ENCODE peak calls at places on chromosomes 16 and 17, in five cellular contexts. One of them, this sample, is unnamed.

GRCh38 chr17:54085934-54086333 is 263.2 kb downstream of the KIF2B start:
- DNase-seq in upper lobe of right lung: peak
- DNase-seq in psoas muscle: no peak
- DNase-seq in heart right ventricle: no peak
- DNase-seq in tibial artery: no peak
- DNase-seq in this sample: no peak

GRCh38 chr17:82399030-82399429 is 19.1 kb upstream of the HEXD start:
- DNase-seq in psoas muscle: peak
- DNase-seq in heart right ventricle: no peak
- DNase-seq in tibial artery: no peak
- DNase-seq in upper lobe of right lung: no peak
- DNase-seq in this sample: no peak

GRCh38 chr16:22814330-22815105 is 556 bp downstream of the HS3ST2 start:
- DNase-seq in upper lobe of right lung: no peak
- DNase-seq in tibial artery: peak
- DNase-seq in heart right ventricle: peak
- DNase-seq in psoas muscle: no peak
- DNase-seq in this sample: no peak

GRCh38 chr16:6068063-6068462 is 970.5 kb upstream of the EEF2KMT start:
- DNase-seq in psoas muscle: no peak
- DNase-seq in upper lobe of right lung: no peak
- DNase-seq in heart right ventricle: no peak
- DNase-seq in tibial artery: no peak
- DNase-seq in this sample: no peak

GRCh38 chr17:62134397-62134796 is 69.3 kb upstream of the MED13 start:
- DNase-seq in upper lobe of right lung: no peak
- DNase-seq in heart right ventricle: no peak
- DNase-seq in tibial artery: no peak
- DNase-seq in psoas muscle: no peak
- DNase-seq in this sample: no peak

GRCh38 chr17:51032850-51033249 is 87.8 kb downstream of the SPAG9 start:
- DNase-seq in heart right ventricle: no peak
- DNase-seq in upper lobe of right lung: no peak
- DNase-seq in psoas muscle: no peak
- DNase-seq in tibial artery: no peak
- DNase-seq in this sample: no peak

GRCh38 chr16:74465281-74465680 is 44.0 kb upstream of the CLEC18B start:
- DNase-seq in upper lobe of right lung: no peak
- DNase-seq in psoas muscle: peak
- DNase-seq in tibial artery: no peak
- DNase-seq in heart right ventricle: no peak
- DNase-seq in this sample: no peak

GRCh38 chr16:46690281-46691178 is 1.1 kb downstream of the ORC6 start:
- DNase-seq in heart right ventricle: no peak
- DNase-seq in upper lobe of right lung: no peak
- DNase-seq in tibial artery: no peak
- DNase-seq in psoas muscle: no peak
- DNase-seq in this sample: no peak

GRCh38 chr17:50221500-50222480 is 20.4 kb upstream of the COL1A1 start:
- DNase-seq in tibial artery: peak
- DNase-seq in psoas muscle: peak
- DNase-seq in heart right ventricle: peak
- DNase-seq in upper lobe of right lung: peak
- DNase-seq in this sample: no peak

GRCh38 chr17:17120294-17120693 is 78.0 kb downstream of the MPRIP start:
- DNase-seq in psoas muscle: no peak
- DNase-seq in tibial artery: no peak
- DNase-seq in heart right ventricle: no peak
- DNase-seq in upper lobe of right lung: no peak
- DNase-seq in this sample: no peak

GRCh38 chr17:36657763-36658490 is 56.5 kb downstream of the MRM1 start:
- DNase-seq in tibial artery: no peak
- DNase-seq in heart right ventricle: no peak
- DNase-seq in upper lobe of right lung: no peak
- DNase-seq in psoas muscle: no peak
- DNase-seq in this sample: no peak

GRCh38 chr16:84308120-84308519 is 13.4 kb downstream of the WFDC1 start:
- DNase-seq in heart right ventricle: peak
- DNase-seq in tibial artery: peak
- DNase-seq in psoas muscle: peak
- DNase-seq in upper lobe of right lung: peak
- DNase-seq in this sample: no peak

GRCh38 chr17:58703137-58703846 is 10.9 kb downstream of the RAD51C start:
- DNase-seq in tibial artery: no peak
- DNase-seq in heart right ventricle: no peak
- DNase-seq in upper lobe of right lung: no peak
- DNase-seq in psoas muscle: no peak
- DNase-seq in this sample: no peak

GRCh38 chr16:48409839-48410610 is 24.8 kb upstream of the SIAH1 start:
- DNase-seq in upper lobe of right lung: no peak
- DNase-seq in tibial artery: no peak
- DNase-seq in psoas muscle: no peak
- DNase-seq in heart right ventricle: no peak
- DNase-seq in this sample: no peak

GRCh38 chr16:73732143-73732542 is 564.5 kb upstream of the PSMD7 start:
- DNase-seq in upper lobe of right lung: no peak
- DNase-seq in tibial artery: no peak
- DNase-seq in psoas muscle: no peak
- DNase-seq in heart right ventricle: no peak
- DNase-seq in this sample: no peak

GRCh38 chr17:32901743-32902142 is 24.8 kb upstream of the MYO1D start:
- DNase-seq in psoas muscle: no peak
- DNase-seq in tibial artery: no peak
- DNase-seq in heart right ventricle: no peak
- DNase-seq in upper lobe of right lung: no peak
- DNase-seq in this sample: no peak

GRCh38 chr16:65975049-65975708 is 391.3 kb upstream of the CDH5 start:
- DNase-seq in upper lobe of right lung: no peak
- DNase-seq in heart right ventricle: no peak
- DNase-seq in tibial artery: no peak
- DNase-seq in psoas muscle: no peak
- DNase-seq in this sample: no peak

GRCh38 chr17:77610980-77611641 is 347.4 kb upstream of the TNRC6C start:
- DNase-seq in heart right ventricle: no peak
- DNase-seq in psoas muscle: no peak
- DNase-seq in tibial artery: no peak
- DNase-seq in upper lobe of right lung: peak
- DNase-seq in this sample: no peak

GRCh38 chr17:50884354-50885311 is 18.5 kb upstream of the TOB1 start:
- DNase-seq in tibial artery: no peak
- DNase-seq in psoas muscle: no peak
- DNase-seq in upper lobe of right lung: no peak
- DNase-seq in heart right ventricle: no peak
- DNase-seq in this sample: no peak

GRCh38 chr16:70481929-70482536 is 27.6 kb downstream of the FCSK start:
- DNase-seq in heart right ventricle: no peak
- DNase-seq in psoas muscle: no peak
- DNase-seq in tibial artery: no peak
- DNase-seq in upper lobe of right lung: no peak
- DNase-seq in this sample: no peak

GRCh38 chr16:1494711-1495110 is 1.6 kb downstream of the TELO2 start:
- DNase-seq in heart right ventricle: peak
- DNase-seq in tibial artery: no peak
- DNase-seq in upper lobe of right lung: no peak
- DNase-seq in psoas muscle: peak
- DNase-seq in this sample: no peak

GRCh38 chr16:17294856-17295255 is 175.9 kb downstream of the XYLT1 start:
- DNase-seq in tibial artery: no peak
- DNase-seq in psoas muscle: no peak
- DNase-seq in heart right ventricle: no peak
- DNase-seq in upper lobe of right lung: no peak
- DNase-seq in this sample: no peak

GRCh38 chr17:56778898-56779297 is 54.8 kb downstream of the C17orf67 start:
- DNase-seq in upper lobe of right lung: no peak
- DNase-seq in tibial artery: no peak
- DNase-seq in psoas muscle: no peak
- DNase-seq in heart right ventricle: no peak
- DNase-seq in this sample: no peak

DNA sequence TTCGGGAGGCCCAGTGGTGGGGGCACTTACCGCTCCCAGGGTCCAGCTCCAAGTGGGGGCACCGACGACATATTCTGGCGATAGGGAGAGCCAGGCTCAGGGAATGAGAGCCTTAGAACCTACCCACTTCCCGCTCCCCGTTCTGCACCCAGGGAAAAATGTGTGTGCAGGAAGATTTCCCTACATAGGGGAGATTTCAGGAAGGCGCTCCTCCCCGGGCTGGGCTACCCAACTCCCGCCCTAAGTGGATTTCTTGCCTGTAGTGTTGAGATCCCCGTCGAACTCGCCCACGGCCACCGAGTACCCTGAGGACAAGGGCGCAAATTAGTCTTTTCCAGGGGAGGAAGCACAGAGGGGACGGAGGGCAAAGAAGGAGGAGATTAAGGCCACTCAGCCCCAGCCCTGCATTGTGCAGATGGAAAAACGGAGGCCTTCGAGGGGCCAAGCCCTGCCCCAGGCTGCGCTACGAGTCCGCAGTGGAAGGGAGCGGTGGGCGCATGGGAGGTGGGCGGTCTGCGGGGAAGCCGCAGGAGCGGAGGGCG is 5.1 kb downstream of the ITGA2B start:
- DNase-seq in heart right ventricle: no peak
- DNase-seq in upper lobe of right lung: no peak
- DNase-seq in tibial artery: peak
- DNase-seq in psoas muscle: no peak
- DNase-seq in this sample: no peak
- H3K4me3 ChIP-seq in heart right ventricle: peak
- H3K4me3 ChIP-seq in upper lobe of right lung: no peak
- H3K4me3 ChIP-seq in tibial artery: peak
- H3K4me3 ChIP-seq in psoas muscle: peak
- H3K4me3 ChIP-seq in this sample: no peak

DNA sequence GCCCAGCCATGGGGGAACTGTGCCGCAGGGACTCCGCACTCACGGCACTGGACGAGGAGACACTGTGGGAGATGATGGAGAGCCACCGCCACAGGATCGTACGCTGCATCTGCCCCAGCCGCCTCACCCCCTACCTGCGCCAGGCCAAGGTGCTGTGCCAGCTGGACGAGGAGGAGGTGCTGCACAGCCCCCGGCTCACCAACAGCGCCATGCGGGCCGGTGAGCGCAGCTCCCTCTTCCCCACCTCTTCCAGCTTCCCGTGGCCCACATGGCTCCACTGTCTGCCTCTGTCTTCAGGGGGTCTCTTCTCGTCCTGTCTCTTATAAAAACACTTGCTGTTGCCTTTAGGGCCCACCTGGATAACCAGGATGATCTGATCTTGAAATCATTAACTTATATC is 11.6 kb downstream of the CARD14 start:
- DNase-seq in heart right ventricle: no peak
- DNase-seq in tibial artery: no peak
- DNase-seq in upper lobe of right lung: no peak
- DNase-seq in psoas muscle: no peak
- DNase-seq in this sample: no peak
- TF ChIP-seq CTCF in heart right ventricle: no peak
- TF ChIP-seq CTCF in tibial artery: no peak
- TF ChIP-seq CTCF in upper lobe of right lung: no peak
- TF ChIP-seq CTCF in psoas muscle: no peak
- TF ChIP-seq CTCF in this sample: no peak

GRCh38 chr17:7563115-7563869 is 1.6 kb downstream of the SENP3 start:
- DNase-seq in upper lobe of right lung: no peak
- DNase-seq in tibial artery: no peak
- DNase-seq in heart right ventricle: no peak
- DNase-seq in psoas muscle: no peak
- DNase-seq in this sample: no peak

GRCh38 chr17:7560172-7561027 is 1.3 kb upstream of the SENP3 start:
- DNase-seq in heart right ventricle: peak
- DNase-seq in psoas muscle: peak
- DNase-seq in tibial artery: peak
- DNase-seq in upper lobe of right lung: peak
- DNase-seq in this sample: no peak

GRCh38 chr17:7562208-7562605 is 488 bp downstream of the SENP3 start:
- DNase-seq in heart right ventricle: no peak
- DNase-seq in psoas muscle: no peak
- DNase-seq in upper lobe of right lung: no peak
- DNase-seq in tibial artery: no peak
- DNase-seq in this sample: no peak

GRCh38 chr17:7561028-7561575 is 617 bp upstream of the SENP3 start:
- DNase-seq in psoas muscle: peak
- DNase-seq in heart right ventricle: peak
- DNase-seq in tibial artery: peak
- DNase-seq in upper lobe of right lung: peak
- DNase-seq in this sample: peak

DNA sequence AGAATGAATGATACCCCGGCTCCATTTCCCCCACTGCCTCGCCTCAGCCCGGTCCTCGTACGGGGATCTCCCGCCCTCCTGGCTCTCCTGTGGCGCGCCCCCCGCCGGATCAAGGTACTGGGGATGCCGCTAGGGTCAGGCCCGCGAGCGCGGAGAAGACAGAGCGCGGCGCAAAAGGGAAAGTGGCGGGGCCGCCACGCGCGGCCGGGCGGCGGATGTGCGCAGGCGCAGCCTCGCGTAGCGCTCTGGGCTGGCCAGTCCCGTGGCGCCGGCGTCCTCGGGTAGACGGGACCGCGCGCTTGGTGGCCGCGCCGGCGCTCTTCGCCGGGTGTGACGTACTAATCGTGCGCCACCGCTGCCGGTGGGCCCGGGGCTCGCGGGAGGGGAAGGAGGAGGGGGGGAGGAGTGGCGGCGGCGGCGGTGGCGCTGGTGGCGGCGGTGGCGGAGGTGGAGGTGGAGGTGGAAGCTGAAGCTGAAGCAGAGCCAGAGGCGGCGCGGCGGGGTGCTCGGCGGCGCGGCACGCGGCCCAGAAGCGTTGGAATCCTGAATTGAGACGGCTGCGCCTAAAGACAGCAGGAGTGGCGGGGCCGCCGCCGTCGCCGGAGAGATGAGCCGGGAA is at the start of gene SENP3:
- DNase-seq in heart right ventricle: peak
- DNase-seq in tibial artery: peak
- DNase-seq in psoas muscle: peak
- DNase-seq in upper lobe of right lung: peak
- DNase-seq in this sample: no peak
- H3K4me3 ChIP-seq in heart right ventricle: peak
- H3K4me3 ChIP-seq in tibial artery: peak
- H3K4me3 ChIP-seq in psoas muscle: peak
- H3K4me3 ChIP-seq in upper lobe of right lung: peak
- H3K4me3 ChIP-seq in this sample: peak

DNA sequence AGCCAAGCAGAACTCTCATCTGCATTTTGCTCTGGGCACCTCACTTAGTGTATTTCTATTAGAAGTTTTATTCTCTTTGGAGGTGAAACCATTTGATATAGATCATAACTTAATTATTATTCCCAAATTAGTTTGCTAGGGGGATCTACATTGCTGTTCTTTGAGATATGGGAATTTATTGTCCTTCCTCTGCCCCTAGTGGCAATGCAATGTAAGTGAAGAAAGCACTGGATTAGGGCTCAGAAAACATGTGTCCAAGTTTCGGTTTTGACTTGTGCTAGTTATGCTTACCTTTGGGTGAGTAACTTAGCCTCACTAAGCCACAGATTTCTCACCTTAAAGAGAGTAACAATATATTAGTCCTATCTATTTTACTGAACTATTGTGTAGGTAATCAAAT is 2.9 kb downstream of the KRT39 start:
- DNase-seq in upper lobe of right lung: no peak
- DNase-seq in psoas muscle: no peak
- DNase-seq in tibial artery: no peak
- DNase-seq in heart right ventricle: no peak
- DNase-seq in this sample: no peak
- TF ChIP-seq CTCF in upper lobe of right lung: peak
- TF ChIP-seq CTCF in psoas muscle: peak
- TF ChIP-seq CTCF in tibial artery: peak
- TF ChIP-seq CTCF in heart right ventricle: peak
- TF ChIP-seq CTCF in this sample: peak

GRCh38 chr16:8964462-8964861 is 756 bp upstream of the USP7 start:
- DNase-seq in psoas muscle: no peak
- DNase-seq in tibial artery: no peak
- DNase-seq in upper lobe of right lung: no peak
- DNase-seq in heart right ventricle: no peak
- DNase-seq in this sample: no peak
- H3K4me3 ChIP-seq in psoas muscle: peak
- H3K4me3 ChIP-seq in tibial artery: peak
- H3K4me3 ChIP-seq in upper lobe of right lung: peak
- H3K4me3 ChIP-seq in heart right ventricle: peak
- H3K4me3 ChIP-seq in this sample: peak